ENCODE peak calls at places on chromosomes 11 and 22, in four cellular contexts. One of them, this sample, is unnamed.

GRCh38 chr22:31895317-31896133 is 48.8 kb upstream of the YWHAH start:
- DNase-seq in T-helper 17 cell: no peak
- DNase-seq in T-helper 1 cell: no peak
- DNase-seq in iris pigment epithelial cell: no peak
- DNase-seq in this sample: no peak

GRCh38 chr11:19740586-19740985 is 27.9 kb downstream of the NAV2 start:
- DNase-seq in T-helper 17 cell: no peak
- DNase-seq in T-helper 1 cell: no peak
- DNase-seq in iris pigment epithelial cell: no peak
- DNase-seq in this sample: no peak

GRCh38 chr11:8265681-8266241 is 2.1 kb upstream of the LMO1 start:
- DNase-seq in T-helper 17 cell: no peak
- DNase-seq in T-helper 1 cell: no peak
- DNase-seq in iris pigment epithelial cell: no peak
- DNase-seq in this sample: no peak

GRCh38 chr22:35480143-35480542 is 60.5 kb upstream of the RASD2 start:
- DNase-seq in T-helper 17 cell: no peak
- DNase-seq in T-helper 1 cell: no peak
- DNase-seq in iris pigment epithelial cell: no peak
- DNase-seq in this sample: no peak

GRCh38 chr11:70650075-70650909 is 252.0 kb downstream of the CTTN start:
- DNase-seq in T-helper 17 cell: peak; percentile 17
- DNase-seq in T-helper 1 cell: peak; percentile 30
- DNase-seq in iris pigment epithelial cell: peak; percentile 64
- DNase-seq in this sample: peak; percentile 9

GRCh38 chr22:40156001-40156516 is 21.7 kb upstream of the TNRC6B start:
- DNase-seq in T-helper 17 cell: no peak
- DNase-seq in T-helper 1 cell: peak; percentile 16
- DNase-seq in iris pigment epithelial cell: peak; percentile 87
- DNase-seq in this sample: no peak

GRCh38 chr11:67387074-67387473 is 4.7 kb upstream of the RAD9A start:
- DNase-seq in T-helper 17 cell: no peak
- DNase-seq in T-helper 1 cell: no peak
- DNase-seq in iris pigment epithelial cell: no peak
- DNase-seq in this sample: no peak

GRCh38 chr11:118924591-118925585 is 838 bp downstream of the BCL9L start:
- DNase-seq in T-helper 17 cell: peak; percentile 38
- DNase-seq in T-helper 1 cell: peak; percentile 55
- DNase-seq in iris pigment epithelial cell: peak; percentile 56
- DNase-seq in this sample: peak; percentile 47

GRCh38 chr11:17778956-17779860 is 44.6 kb downstream of the KCNC1 start:
- DNase-seq in T-helper 17 cell: no peak
- DNase-seq in T-helper 1 cell: no peak
- DNase-seq in iris pigment epithelial cell: no peak
- DNase-seq in this sample: no peak

GRCh38 chr11:68828155-68828931 is 13.4 kb downstream of the CPT1A start:
- DNase-seq in T-helper 17 cell: no peak
- DNase-seq in T-helper 1 cell: no peak
- DNase-seq in iris pigment epithelial cell: no peak
- DNase-seq in this sample: no peak

GRCh38 chr22:45335021-45335818 is 25.5 kb downstream of the FAM118A start:
- DNase-seq in T-helper 17 cell: no peak
- DNase-seq in T-helper 1 cell: no peak
- DNase-seq in iris pigment epithelial cell: no peak
- DNase-seq in this sample: no peak

GRCh38 chr11:81237139-81237538 is 1496.5 kb downstream of the FAM181B start:
- DNase-seq in T-helper 17 cell: no peak
- DNase-seq in T-helper 1 cell: no peak
- DNase-seq in iris pigment epithelial cell: peak; percentile 57
- DNase-seq in this sample: no peak

GRCh38 chr11:9609841-9610240 is 36.4 kb downstream of the WEE1 start:
- DNase-seq in T-helper 17 cell: no peak
- DNase-seq in T-helper 1 cell: no peak
- DNase-seq in iris pigment epithelial cell: no peak
- DNase-seq in this sample: no peak

GRCh38 chr11:57679396-57679795 is 11.5 kb downstream of the ZDHHC5 start:
- DNase-seq in T-helper 17 cell: no peak
- DNase-seq in T-helper 1 cell: no peak
- DNase-seq in iris pigment epithelial cell: no peak
- DNase-seq in this sample: no peak

GRCh38 chr11:128658499-128658898 is 35.4 kb upstream of the FLI1 start:
- DNase-seq in T-helper 17 cell: no peak
- DNase-seq in T-helper 1 cell: no peak
- DNase-seq in iris pigment epithelial cell: no peak
- DNase-seq in this sample: no peak

GRCh38 chr11:11545285-11546275 is 76.2 kb downstream of the GALNT18 start:
- DNase-seq in T-helper 17 cell: no peak
- DNase-seq in T-helper 1 cell: no peak
- DNase-seq in iris pigment epithelial cell: no peak
- DNase-seq in this sample: no peak

GRCh38 chr22:49906799-49907290 is 11.4 kb downstream of the ALG12 start:
- DNase-seq in T-helper 17 cell: no peak
- DNase-seq in T-helper 1 cell: no peak
- DNase-seq in iris pigment epithelial cell: no peak
- DNase-seq in this sample: no peak

GRCh38 chr11:78110830-78111229 is 28.6 kb downstream of the ALG8 start:
- DNase-seq in T-helper 17 cell: no peak
- DNase-seq in T-helper 1 cell: no peak
- DNase-seq in iris pigment epithelial cell: peak; percentile 54
- DNase-seq in this sample: no peak

GRCh38 chr11:9616858-9617257 is 43.4 kb downstream of the WEE1 start:
- DNase-seq in T-helper 17 cell: no peak
- DNase-seq in T-helper 1 cell: no peak
- DNase-seq in iris pigment epithelial cell: peak; percentile 24
- DNase-seq in this sample: no peak

This sample was measured in stimulated activated naive CD4-positive, alpha-beta T cell.